ENCODE peak calls at places on chromosomes 13 and 19, in nine cellular contexts. H is astrocyte of the cerebellum, I is fibroblast of mammary gland, Y is AG04450, B is psoas muscle, O is fibroblast of lung, P is HCT116, K is cardiac muscle cell, S is GM10248. L is an unnamed sample.

GRCh38 chr13:51475727-51476521 is 23.1 kb upstream of the INTS6 start:
- DNase-seq in Y (no peak), K (no peak), H (no peak), P (no peak), O (peak), I (peak), S (no peak), B (no peak), L (peak)

GRCh38 chr13:41054212-41054877 is 7.0 kb upstream of the WBP4 start:
- DNase-seq in H (peak), I (peak), O (peak), K (peak), B (no peak), P (no peak), Y (no peak), S (peak), L (peak)

GRCh38 chr19:6692027-6692426 is 22.1 kb upstream of the TNFSF14 start:
- DNase-seq in H (no peak), K (no peak), P (no peak), I (no peak), B (no peak), O (no peak), Y (no peak), S (no peak), L (no peak)

GRCh38 chr19:38713865-38714264 is 30.4 kb downstream of the CAPN12 start:
- DNase-seq in S (no peak), P (no peak), I (no peak), O (no peak), B (no peak), K (no peak), Y (no peak), H (no peak), L (no peak)

GRCh38 chr13:72141845-72142470 is 275.0 kb upstream of the DACH1 start:
- DNase-seq in B (no peak), O (peak), Y (no peak), P (no peak), H (peak), I (peak), K (no peak), S (no peak), L (no peak)

GRCh38 chr19:8468761-8469458 is 24.1 kb downstream of the HNRNPM start:
- DNase-seq in B (no peak), Y (peak), S (no peak), H (peak), K (no peak), O (peak), P (no peak), I (peak), L (no peak)

GRCh38 chr19:18291590-18292459 is 10.4 kb upstream of the JUND start:
- DNase-seq in B (peak), S (peak), K (peak), I (peak), O (peak), H (no peak), P (no peak), Y (no peak), L (no peak)

GRCh38 chr19:35983177-35983576 is 11.8 kb upstream of the SDHAF1 start:
- DNase-seq in I (no peak), O (no peak), S (no peak), P (no peak), H (no peak), Y (no peak), B (no peak), K (no peak), L (no peak)

GRCh38 chr19:53881482-53882390 is at the start of gene PRKCG:
- DNase-seq in Y (no peak), O (no peak), K (peak), B (no peak), H (no peak), P (no peak), I (no peak), S (peak), L (no peak)
- TF ChIP-seq CTCF in Y (peak), O (peak), K (peak), B (peak), H (peak), P (peak), I (no peak), S (peak), L (peak)

GRCh38 chr19:32464279-32464678 is 58.7 kb downstream of the DPY19L3 start:
- DNase-seq in O (no peak), K (no peak), Y (no peak), B (no peak), S (no peak), P (peak), H (no peak), I (peak), L (peak)
- TF ChIP-seq CTCF in O (peak), K (peak), Y (peak), B (peak), S (no peak), P (peak), H (peak), I (peak), L (peak)

GRCh38 chr19:4647676-4648644 is 8.6 kb downstream of the TNFAIP8L1 start:
- DNase-seq in H (no peak), S (peak), O (no peak), P (no peak), I (peak), B (peak), Y (no peak), K (no peak), L (no peak)
- TF ChIP-seq CTCF in H (no peak), S (peak), O (no peak), P (peak), I (peak), B (no peak), Y (no peak), K (peak), L (peak)

GRCh38 chr13:25262261-25262660 is 25.0 kb downstream of the MTMR6 start:
- DNase-seq in P (no peak), I (no peak), B (no peak), Y (no peak), S (no peak), O (no peak), H (no peak), K (no peak), L (no peak)

GRCh38 chr13:25268561-25268960 is 18.7 kb downstream of the MTMR6 start:
- DNase-seq in K (no peak), P (no peak), H (no peak), O (no peak), I (no peak), S (no peak), Y (no peak), B (no peak), L (no peak)

GRCh38 chr13:25267715-25268114 is 19.6 kb downstream of the MTMR6 start:
- DNase-seq in O (peak), B (no peak), Y (no peak), S (no peak), I (peak), P (no peak), H (no peak), K (no peak), L (peak)
- TF ChIP-seq CTCF in O (peak), B (no peak), Y (peak), S (peak), I (peak), P (peak), H (peak), K (peak), L (peak)

GRCh38 chr19:3557461-3558248 is at the start of gene MFSD12:
- DNase-seq in Y (peak), P (peak), B (peak), S (peak), O (peak), H (peak), K (peak), I (peak), L (peak)

GRCh38 chr19:3554254-3555083 is 2.9 kb downstream of the MFSD12 start:
- DNase-seq in P (no peak), H (no peak), O (no peak), I (no peak), Y (no peak), S (no peak), B (no peak), K (no peak), L (no peak)

GRCh38 chr19:3556423-3556977 is 886 bp downstream of the MFSD12 start:
- DNase-seq in S (no peak), Y (no peak), B (no peak), I (no peak), H (no peak), K (no peak), P (no peak), O (no peak), L (no peak)

GRCh38 chr19:3555653-3556422 is 1.5 kb downstream of the MFSD12 start:
- DNase-seq in P (no peak), K (no peak), S (no peak), O (no peak), B (no peak), H (no peak), Y (no peak), I (no peak), L (no peak)

GRCh38 chr19:3556978-3557460 is 367 bp downstream of the MFSD12 start:
- DNase-seq in P (no peak), H (no peak), K (peak), Y (no peak), O (peak), B (peak), S (no peak), I (no peak), L (peak)
- TF ChIP-seq CTCF in P (peak), H (no peak), K (no peak), Y (no peak), O (no peak), B (no peak), S (no peak), I (no peak), L (peak)

GRCh38 chr13:112616586-112617381 is 28.8 kb upstream of the TUBGCP3 start:
- DNase-seq in S (peak), P (peak), K (peak), B (no peak), I (peak), O (peak), Y (no peak), H (no peak), L (peak)
- TF ChIP-seq CTCF in S (peak), P (peak), K (peak), B (peak), I (peak), O (peak), Y (peak), H (peak), L (peak)

DNA sequence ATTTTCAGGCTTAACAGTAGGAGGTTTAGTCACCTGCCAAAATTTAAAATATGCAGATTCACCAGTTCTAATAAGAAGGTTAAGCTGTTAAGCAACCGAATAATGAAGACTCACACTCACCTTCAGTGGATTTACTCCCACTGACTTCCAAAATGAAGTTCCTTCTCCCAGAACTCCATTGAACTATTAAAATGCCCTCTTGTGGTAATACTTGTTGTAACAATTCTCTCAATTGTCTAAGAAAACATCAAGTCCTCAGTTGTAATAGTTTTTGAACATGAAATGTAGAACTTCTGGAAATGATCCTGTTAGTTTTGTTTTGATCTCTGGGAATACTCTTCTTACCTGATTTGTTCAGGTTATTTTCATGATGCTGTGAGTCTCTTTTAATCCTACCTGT is 522.0 kb upstream of the ATXN8OS start:
- DNase-seq in P (no peak), K (no peak), B (no peak), Y (no peak), S (no peak), O (no peak), I (no peak), H (no peak), L (no peak)
- TF ChIP-seq CTCF in P (peak), K (no peak), B (no peak), Y (no peak), S (no peak), O (no peak), I (no peak), H (no peak), L (no peak)

L was measured in HFFc6.